ENCODE peak calls at places on chromosomes 12 and 14, in four cellular contexts. X is CD4-positive, alpha-beta memory T cell; Z is activated naive CD4-positive, alpha-beta T cell treated with anti-CD3 and anti-CD28 coated beads, Interleukin-2, amount 50 U/mL, for 16 hours; W is stimulated activated CD4-positive, alpha-beta T cell treated with anti-CD3 and anti-CD28 coated beads, Interleukin-1b, Interleukin-23, amount 100 ng/mL, for 1 hour. V is an unnamed sample.

GRCh38 chr14:81471062-81471461 is 62.6 kb downstream of the SEL1L start:
- DNase-seq in X (no peak), Z (peak), W (no peak), V (no peak)

GRCh38 chr14:61225304-61225703 is 55.8 kb downstream of the TMEM30B start:
- DNase-seq in X (no peak), Z (no peak), W (no peak), V (no peak)

GRCh38 chr14:83533734-83534133 is 1996.2 kb upstream of the FLRT2 start:
- DNase-seq in X (no peak), Z (no peak), W (no peak), V (no peak)

GRCh38 chr12:65306603-65307501 is 28.4 kb downstream of the MSRB3 start:
- DNase-seq in X (no peak), Z (no peak), W (no peak), V (no peak)

GRCh38 chr12:96427269-96427729 is 27.1 kb upstream of the CDK17 start:
- DNase-seq in X (no peak), Z (no peak), W (no peak), V (peak)

GRCh38 chr12:116264525-116265070 is 12.9 kb downstream of the MED13L start:
- DNase-seq in X (no peak), Z (no peak), W (no peak), V (no peak)

GRCh38 chr12:128914908-128915563 is 61.8 kb downstream of the GLT1D1 start:
- DNase-seq in X (peak), Z (no peak), W (no peak), V (no peak)

GRCh38 chr14:99511421-99512109 is 30.4 kb downstream of the CCNK start:
- DNase-seq in X (no peak), Z (no peak), W (no peak), V (no peak)

GRCh38 chr12:27330846-27331245 is 1.8 kb upstream of the BMAL2 start:
- DNase-seq in X (no peak), Z (no peak), W (no peak), V (no peak)

GRCh38 chr12:2256915-2257314 is 204.1 kb downstream of the CACNA1C start:
- DNase-seq in X (no peak), Z (no peak), W (no peak), V (no peak)

V was measured in GOT3.